ENCODE peak calls at places on chromosome 19, in five cellular contexts. One of them, this sample, is unnamed.

GRCh38 chr19:41616785-41617621 is 9.9 kb downstream of the CEACAM4 start:
- DNase-seq in HepG2: peak
- DNase-seq in H1: no peak
- DNase-seq in NT2/D1: peak
- DNase-seq in GM12878: no peak
- DNase-seq in this sample: peak

GRCh38 chr19:39296055-39296645 is at the start of gene IFNL1:
- DNase-seq in HepG2: no peak
- DNase-seq in H1: no peak
- DNase-seq in NT2/D1: no peak
- DNase-seq in GM12878: no peak
- DNase-seq in this sample: no peak

GRCh38 chr19:18489627-18490184 is 32.2 kb downstream of the ELL start:
- DNase-seq in HepG2: no peak
- DNase-seq in H1: no peak
- DNase-seq in NT2/D1: no peak
- DNase-seq in GM12878: no peak
- DNase-seq in this sample: no peak

GRCh38 chr19:45469835-45470146 is 2.0 kb downstream of the FOSB start:
- DNase-seq in HepG2: peak
- DNase-seq in H1: no peak
- DNase-seq in NT2/D1: no peak
- DNase-seq in GM12878: no peak
- DNase-seq in this sample: no peak

GRCh38 chr19:15154002-15154612 is 46.7 kb downstream of the NOTCH3 start:
- DNase-seq in HepG2: peak
- DNase-seq in H1: no peak
- DNase-seq in NT2/D1: no peak
- DNase-seq in GM12878: no peak
- DNase-seq in this sample: peak

GRCh38 chr19:45591004-45591637 is 6.5 kb upstream of the OPA3 start:
- DNase-seq in HepG2: peak
- DNase-seq in H1: no peak
- DNase-seq in NT2/D1: peak
- DNase-seq in GM12878: no peak
- DNase-seq in this sample: peak

GRCh38 chr19:16532440-16533273 is 9.6 kb downstream of the CHERP start:
- DNase-seq in HepG2: no peak
- DNase-seq in H1: no peak
- DNase-seq in NT2/D1: no peak
- DNase-seq in GM12878: no peak
- DNase-seq in this sample: no peak

GRCh38 chr19:30079200-30079599 is 137.2 kb downstream of the URI1 start:
- DNase-seq in HepG2: no peak
- DNase-seq in H1: no peak
- DNase-seq in NT2/D1: no peak
- DNase-seq in GM12878: no peak
- DNase-seq in this sample: no peak

GRCh38 chr19:16117594-16118033 is 5.9 kb downstream of the RAB8A start:
- DNase-seq in HepG2: no peak
- DNase-seq in H1: no peak
- DNase-seq in NT2/D1: no peak
- DNase-seq in GM12878: no peak
- DNase-seq in this sample: no peak

GRCh38 chr19:17522988-17523872 is 11.8 kb downstream of the PGLS start:
- DNase-seq in HepG2: no peak
- DNase-seq in H1: no peak
- DNase-seq in NT2/D1: no peak
- DNase-seq in GM12878: peak
- DNase-seq in this sample: no peak

GRCh38 chr19:44576843-44577565 is 36.4 kb upstream of the IGSF23 start:
- DNase-seq in HepG2: peak
- DNase-seq in H1: no peak
- DNase-seq in NT2/D1: peak
- DNase-seq in GM12878: no peak
- DNase-seq in this sample: peak

GRCh38 chr19:16161848-16162247 is 11.5 kb downstream of the CIB3 start:
- DNase-seq in HepG2: no peak
- DNase-seq in H1: no peak
- DNase-seq in NT2/D1: no peak
- DNase-seq in GM12878: no peak
- DNase-seq in this sample: no peak

GRCh38 chr19:17841810-17842662 is 5.7 kb downstream of the JAK3 start:
- DNase-seq in HepG2: no peak
- DNase-seq in H1: peak
- DNase-seq in NT2/D1: peak
- DNase-seq in GM12878: no peak
- DNase-seq in this sample: peak

GRCh38 chr19:17318966-17319365 is 9.6 kb downstream of the DDA1 start:
- DNase-seq in HepG2: no peak
- DNase-seq in H1: no peak
- DNase-seq in NT2/D1: no peak
- DNase-seq in GM12878: no peak
- DNase-seq in this sample: no peak

GRCh38 chr19:7272856-7273578 is 21.2 kb downstream of the INSR start:
- DNase-seq in HepG2: no peak
- DNase-seq in H1: no peak
- DNase-seq in NT2/D1: no peak
- DNase-seq in GM12878: peak
- DNase-seq in this sample: no peak

GRCh38 chr19:4241824-4242430 is 5.0 kb upstream of the YJU2 start:
- DNase-seq in HepG2: no peak
- DNase-seq in H1: no peak
- DNase-seq in NT2/D1: no peak
- DNase-seq in GM12878: no peak
- DNase-seq in this sample: no peak

GRCh38 chr19:35395762-35396199 is 24.9 kb downstream of the GPR42 start:
- DNase-seq in HepG2: peak
- DNase-seq in H1: no peak
- DNase-seq in NT2/D1: no peak
- DNase-seq in GM12878: no peak
- DNase-seq in this sample: no peak

GRCh38 chr19:17948967-17949930 is 16.4 kb downstream of the CCDC124 start:
- DNase-seq in HepG2: no peak
- DNase-seq in H1: no peak
- DNase-seq in NT2/D1: no peak
- DNase-seq in GM12878: no peak
- DNase-seq in this sample: no peak

GRCh38 chr19:52022193-52022592 is 6.0 kb downstream of the ZNF614 start:
- DNase-seq in HepG2: no peak
- DNase-seq in H1: no peak
- DNase-seq in NT2/D1: no peak
- DNase-seq in GM12878: no peak
- DNase-seq in this sample: no peak

GRCh38 chr19:11187409-11187808 is 9.9 kb downstream of the KANK2 start:
- DNase-seq in HepG2: no peak
- DNase-seq in H1: no peak
- DNase-seq in NT2/D1: no peak
- DNase-seq in GM12878: no peak
- DNase-seq in this sample: no peak

GRCh38 chr19:54345938-54346386 is 7.0 kb upstream of the LILRA4 start:
- DNase-seq in HepG2: no peak
- DNase-seq in H1: no peak
- DNase-seq in NT2/D1: no peak
- DNase-seq in GM12878: peak
- DNase-seq in this sample: no peak

GRCh38 chr19:40445945-40446784 is 2.0 kb upstream of the SERTAD3 start:
- DNase-seq in HepG2: no peak
- DNase-seq in H1: no peak
- DNase-seq in NT2/D1: no peak
- DNase-seq in GM12878: no peak
- DNase-seq in this sample: no peak

GRCh38 chr19:38852231-38853044 is 2.7 kb upstream of the HNRNPL start:
- DNase-seq in HepG2: no peak
- DNase-seq in H1: no peak
- DNase-seq in NT2/D1: no peak
- DNase-seq in GM12878: no peak
- DNase-seq in this sample: peak

GRCh38 chr19:13727798-13728197 is 36.5 kb upstream of the MRI1 start:
- DNase-seq in HepG2: no peak
- DNase-seq in H1: no peak
- DNase-seq in NT2/D1: no peak
- DNase-seq in GM12878: no peak
- DNase-seq in this sample: no peak

GRCh38 chr19:28582344-28582743 is 630.6 kb downstream of the UQCRFS1 start:
- DNase-seq in HepG2: no peak
- DNase-seq in H1: no peak
- DNase-seq in NT2/D1: no peak
- DNase-seq in GM12878: no peak
- DNase-seq in this sample: no peak

GRCh38 chr19:49474545-49474930 is 523 bp downstream of the FLT3LG start:
- DNase-seq in HepG2: no peak
- DNase-seq in H1: no peak
- DNase-seq in NT2/D1: no peak
- DNase-seq in GM12878: no peak
- DNase-seq in this sample: no peak

GRCh38 chr19:49475191-49475932 is 1.3 kb downstream of the FLT3LG start:
- DNase-seq in HepG2: no peak
- DNase-seq in H1: no peak
- DNase-seq in NT2/D1: no peak
- DNase-seq in GM12878: no peak
- DNase-seq in this sample: no peak

GRCh38 chr19:49470615-49470978 is 3.4 kb upstream of the FLT3LG start:
- DNase-seq in HepG2: no peak
- DNase-seq in H1: no peak
- DNase-seq in NT2/D1: no peak
- DNase-seq in GM12878: no peak
- DNase-seq in this sample: no peak

GRCh38 chr19:49473868-49474544 is at the start of gene FLT3LG:
- DNase-seq in HepG2: peak
- DNase-seq in H1: no peak
- DNase-seq in NT2/D1: no peak
- DNase-seq in GM12878: no peak
- DNase-seq in this sample: peak

GRCh38 chr19:49472936-49473335 is 1.1 kb upstream of the FLT3LG start:
- DNase-seq in HepG2: no peak
- DNase-seq in H1: no peak
- DNase-seq in NT2/D1: no peak
- DNase-seq in GM12878: no peak
- DNase-seq in this sample: no peak
- TF ChIP-seq SUZ12 in HepG2: no peak
- TF ChIP-seq SUZ12 in H1: no peak
- TF ChIP-seq SUZ12 in NT2/D1: no peak
- TF ChIP-seq SUZ12 in GM12878: no peak
- TF ChIP-seq SUZ12 in this sample: no peak

DNA sequence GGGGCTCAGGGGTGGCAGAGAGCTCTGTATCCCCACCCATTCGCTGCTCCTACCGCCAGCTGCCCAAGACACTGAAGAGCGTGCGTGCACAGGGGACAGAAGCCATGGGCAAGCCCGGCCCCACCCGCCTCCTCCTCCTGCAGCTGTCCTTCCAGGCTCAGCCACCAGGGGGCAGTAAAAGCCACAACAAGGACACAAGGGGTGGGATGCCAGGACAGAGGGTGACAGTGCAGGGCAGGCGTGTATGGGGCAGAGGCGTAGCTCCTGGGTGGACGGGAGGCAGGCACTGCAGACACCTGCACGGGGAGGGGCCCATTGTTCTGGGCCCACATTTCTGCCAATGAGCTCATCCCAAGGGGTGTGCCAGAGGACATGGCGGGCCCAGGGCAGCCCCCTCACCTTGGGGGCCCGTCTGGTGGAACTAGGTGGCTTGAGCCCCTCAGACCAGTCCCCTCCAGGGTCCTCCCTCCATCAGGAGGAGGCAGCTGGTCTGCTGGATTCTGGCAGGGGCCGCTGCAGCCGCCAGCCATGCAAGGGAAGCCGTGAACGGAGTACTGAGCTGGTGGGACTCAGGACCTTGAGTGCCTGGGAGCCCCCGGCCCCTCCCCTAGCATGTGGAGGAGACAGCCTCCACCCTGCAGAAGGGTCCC is 61.2 kb downstream of the MLLT1 start:
- DNase-seq in HepG2: peak
- DNase-seq in H1: peak
- DNase-seq in NT2/D1: peak
- DNase-seq in GM12878: peak
- DNase-seq in this sample: peak
- TF ChIP-seq SUZ12 in HepG2: no peak
- TF ChIP-seq SUZ12 in H1: no peak
- TF ChIP-seq SUZ12 in NT2/D1: no peak
- TF ChIP-seq SUZ12 in GM12878: no peak
- TF ChIP-seq SUZ12 in this sample: no peak

DNA sequence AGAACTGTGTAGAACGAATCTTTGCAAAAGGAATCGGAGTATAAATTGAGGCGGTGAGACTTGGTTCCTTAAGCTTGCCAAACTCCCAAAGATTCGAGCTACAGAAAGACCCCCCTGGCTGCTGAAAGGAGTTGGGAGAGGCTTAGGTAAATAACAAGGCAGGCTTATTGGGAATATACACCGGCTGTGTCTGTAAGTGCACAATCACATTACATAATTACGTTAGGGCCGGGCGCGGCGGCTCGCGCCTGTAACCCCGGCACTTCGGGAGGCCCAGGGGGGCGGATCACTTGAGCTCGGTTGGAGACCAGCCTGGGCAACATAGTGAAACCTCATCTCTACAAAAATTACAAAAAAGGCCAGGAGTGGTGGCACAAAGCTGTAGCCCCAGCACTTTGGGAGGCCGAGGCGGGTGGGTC is 12.2 kb downstream of the TMEM160 start:
- DNase-seq in HepG2: no peak
- DNase-seq in H1: no peak
- DNase-seq in NT2/D1: no peak
- DNase-seq in GM12878: no peak
- DNase-seq in this sample: no peak
- TF ChIP-seq SUZ12 in HepG2: no peak
- TF ChIP-seq SUZ12 in H1: no peak
- TF ChIP-seq SUZ12 in NT2/D1: no peak
- TF ChIP-seq SUZ12 in GM12878: no peak
- TF ChIP-seq SUZ12 in this sample: no peak

DNA sequence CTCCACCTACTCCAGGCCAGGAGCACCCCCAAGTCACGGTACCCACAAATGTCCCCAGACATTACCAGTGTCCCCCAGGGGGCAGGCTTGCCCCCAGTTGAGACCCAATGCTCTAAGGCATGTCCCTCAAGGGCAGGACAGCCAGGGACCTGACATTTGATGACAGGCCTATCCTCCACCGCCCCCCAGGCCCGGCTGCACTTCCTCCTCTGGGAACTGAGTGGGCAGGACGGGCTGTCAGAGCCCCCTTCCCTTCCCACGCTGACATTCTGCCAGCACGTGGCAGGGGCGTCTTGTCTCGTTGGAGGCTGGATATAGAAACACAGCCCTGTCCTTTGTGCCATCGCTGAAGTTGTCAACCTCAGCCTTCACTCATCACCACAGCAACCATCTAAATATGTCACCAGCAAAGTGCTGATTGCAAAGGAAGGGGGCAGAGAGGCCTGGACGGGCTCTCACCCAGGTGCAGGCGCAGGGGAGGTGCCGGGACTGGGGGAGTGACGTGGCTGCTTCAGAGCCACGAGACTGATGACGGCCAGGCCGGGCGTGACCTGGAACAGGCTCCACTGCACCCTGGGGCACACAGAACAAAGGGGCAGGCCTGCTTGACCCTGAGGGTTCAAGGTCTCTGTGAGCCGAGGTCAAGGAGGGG is 38.4 kb downstream of the GNG7 start:
- DNase-seq in HepG2: no peak
- DNase-seq in H1: no peak
- DNase-seq in NT2/D1: no peak
- DNase-seq in GM12878: no peak
- DNase-seq in this sample: no peak
- TF ChIP-seq SUZ12 in HepG2: no peak
- TF ChIP-seq SUZ12 in H1: no peak
- TF ChIP-seq SUZ12 in NT2/D1: no peak
- TF ChIP-seq SUZ12 in GM12878: no peak
- TF ChIP-seq SUZ12 in this sample: no peak

GRCh38 chr19:31261019-31261595 is 88.1 kb downstream of the TSHZ3 start:
- DNase-seq in HepG2: no peak
- DNase-seq in H1: no peak
- DNase-seq in NT2/D1: no peak
- DNase-seq in GM12878: no peak
- DNase-seq in this sample: no peak
- TF ChIP-seq SUZ12 in HepG2: no peak
- TF ChIP-seq SUZ12 in H1: no peak
- TF ChIP-seq SUZ12 in NT2/D1: no peak
- TF ChIP-seq SUZ12 in GM12878: no peak
- TF ChIP-seq SUZ12 in this sample: no peak